ENCODE peak calls at places on chromosomes 5 and 9, in six cellular contexts. X is SK-N-SH, D is H1, F is HepG2, I is K562, W is GM12878. T is an unnamed sample.

GRCh38 chr5:40502736-40503135 is 177.0 kb upstream of the PTGER4 start:
- DNase-seq in X (no peak), D (no peak), F (no peak), I (no peak), W (no peak), T (no peak)

GRCh38 chr5:135239461-135240282 is 159.4 kb downstream of the MACROH2A1 start:
- DNase-seq in X (no peak), D (no peak), F (no peak), I (no peak), W (no peak), T (no peak)

GRCh38 chr5:118076490-118076889 is 911.9 kb downstream of the DTWD2 start:
- DNase-seq in X (no peak), D (no peak), F (no peak), I (no peak), W (no peak), T (no peak)

GRCh38 chr5:115487750-115488149 is 56.8 kb downstream of the FEM1C start:
- DNase-seq in X (no peak), D (no peak), F (no peak), I (no peak), W (no peak), T (no peak)

GRCh38 chr9:112472996-112473395 is 13.6 kb upstream of the KIAA1958 start:
- DNase-seq in X (no peak), D (no peak), F (no peak), I (no peak), W (no peak), T (no peak)

GRCh38 chr9:97501177-97501971 is at the start of gene TMOD1:
- DNase-seq in X (peak; percentile 99), D (no peak), F (peak; percentile 35), I (peak; percentile 98), W (no peak), T (peak; percentile 38)

GRCh38 chr5:5886812-5887486 is 464.5 kb downstream of the ICE1 start:
- DNase-seq in X (peak; percentile 33), D (peak; percentile 19), F (peak; percentile 3), I (peak; percentile 70), W (no peak), T (no peak)

GRCh38 chr9:85745203-85745602 is 3.4 kb upstream of the AGTPBP1 start:
- DNase-seq in X (no peak), D (no peak), F (no peak), I (no peak), W (no peak), T (no peak)

GRCh38 chr5:122394313-122394712 is 82.3 kb downstream of the SNCAIP start:
- DNase-seq in X (no peak), D (no peak), F (no peak), I (no peak), W (no peak), T (no peak)

GRCh38 chr9:134698587-134699342 is 57.2 kb downstream of the COL5A1 start:
- DNase-seq in X (peak; percentile 91), D (peak; percentile 82), F (peak; percentile 50), I (peak; percentile 77), W (no peak), T (peak; percentile 53)

GRCh38 chr5:108345541-108346171 is 36.2 kb downstream of the FBXL17 start:
- DNase-seq in X (peak; percentile 12), D (no peak), F (peak; percentile 43), I (no peak), W (peak; percentile 5), T (no peak)

GRCh38 chr9:135283621-135284020 is 196.0 kb upstream of the PPP1R26 start:
- DNase-seq in X (no peak), D (no peak), F (no peak), I (no peak), W (no peak), T (no peak)

GRCh38 chr5:178090856-178091255 is 22.5 kb upstream of the N4BP3 start:
- DNase-seq in X (no peak), D (no peak), F (no peak), I (no peak), W (no peak), T (no peak)

GRCh38 chr5:142613231-142613630 is 72.7 kb downstream of the FGF1 start:
- DNase-seq in X (no peak), D (no peak), F (no peak), I (no peak), W (no peak), T (no peak)

GRCh38 chr9:108636023-108636422 is 219.8 kb downstream of the ACTL7B start:
- DNase-seq in X (no peak), D (no peak), F (no peak), I (no peak), W (no peak), T (no peak)

GRCh38 chr5:140356878-140357730 is 2.9 kb upstream of the SLC4A9 start:
- DNase-seq in X (no peak), D (no peak), F (no peak), I (no peak), W (no peak), T (no peak)
- H3K4me3 ChIP-seq in X (no peak overlapping the region), D (no peak overlapping the region), F (peak overlapping the region; percentile 58), I (no peak overlapping the region), W (no peak overlapping the region), T (no peak overlapping the region)

DNA sequence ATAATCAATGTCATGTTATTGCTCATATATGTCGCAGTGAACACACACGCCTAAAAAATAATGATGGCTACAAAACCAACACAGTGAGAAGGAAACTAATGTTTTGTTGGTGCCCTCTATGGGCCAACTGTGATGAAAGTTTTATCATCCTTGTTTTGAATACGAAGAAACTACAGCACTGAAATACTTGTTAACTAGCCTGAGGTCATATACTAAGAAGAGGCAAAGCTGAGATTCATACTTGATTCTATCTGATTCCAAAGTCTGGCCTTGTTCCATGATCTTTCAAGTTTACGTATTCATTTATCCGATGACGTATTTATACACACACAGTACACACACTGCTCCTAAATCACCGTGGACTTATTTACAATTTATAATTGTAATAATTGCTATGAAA is 16.1 kb upstream of the DRD1 start:
- DNase-seq in X (no peak), D (no peak), F (no peak), I (no peak), W (no peak), T (no peak)
- TF ChIP-seq CTCF in X (peak; percentile 59), D (no peak), F (peak; percentile 50), I (peak; percentile 30), W (no peak), T (no peak)

DNA sequence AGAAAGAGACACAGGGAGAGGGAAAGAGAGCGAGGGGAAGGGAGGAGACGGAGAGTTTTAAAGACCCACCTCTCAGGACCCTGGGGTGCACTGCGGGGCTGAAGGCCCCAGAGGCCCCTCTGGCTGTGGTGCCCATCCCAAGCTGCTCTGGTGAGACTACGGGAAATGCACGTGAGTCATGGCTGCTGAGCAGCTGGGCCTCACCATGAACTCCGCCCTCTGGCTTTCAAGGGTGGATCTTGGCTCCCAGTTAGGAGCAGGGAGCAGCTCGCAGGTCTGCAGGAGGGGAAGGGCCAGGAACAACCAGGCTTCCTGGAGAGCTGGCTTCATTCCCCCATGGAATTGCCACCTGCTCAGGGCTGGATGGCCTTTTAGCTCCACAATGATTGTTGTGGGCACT is 7.8 kb downstream of the SLC6A3 start:
- DNase-seq in X (peak; percentile 42), D (peak; percentile 13), F (peak; percentile 41), I (peak; percentile 36), W (no peak), T (no peak)
- TF ChIP-seq GABPA in X (no peak), D (no peak), F (no peak), I (no peak), W (no peak), T (no peak)

GRCh38 chr5:17283121-17283415 is 65.6 kb downstream of the BASP1 start:
- DNase-seq in X (no peak), D (no peak), F (no peak), I (no peak), W (no peak), T (no peak)
- H3K4me3 ChIP-seq in X (no peak overlapping the region), D (no peak overlapping the region), F (no peak overlapping the region), I (no peak overlapping the region), W (no peak overlapping the region), T (no peak overlapping the region)

GRCh38 chr5:140664353-140665119 is at the start of gene WDR55:
- DNase-seq in X (peak; percentile 96), D (peak; percentile 79), F (peak; percentile 90), I (peak; percentile 93), W (peak; percentile 71), T (peak; percentile 90)
- TF ChIP-seq CTCF in X (no peak), D (no peak), F (no peak), I (no peak), W (no peak), T (no peak)